ENCODE peak calls at places on chromosomes 2 and 18, in eight cellular contexts. K is coronary artery; O is pancreas; L is PC-3; Z is AG04450; Q is mammary epithelial cell; A is CD8-positive, alpha-beta T cell; B is bronchial epithelial cell. P is an unnamed sample.

GRCh38 chr2:224151161-224151560 is 112.1 kb upstream of the SERPINE2 start:
- DNase-seq in A (no peak), Q (peak), L (peak), O (no peak), B (peak), K (no peak), Z (no peak), P (peak)

GRCh38 chr2:19577668-19578067 is 219.2 kb upstream of the OSR1 start:
- DNase-seq in B (peak), O (no peak), A (no peak), Z (peak), Q (peak), L (peak), K (no peak), P (peak)

GRCh38 chr2:148721991-148722777 is 77.6 kb downstream of the EPC2 start:
- DNase-seq in A (no peak), B (no peak), O (no peak), Q (no peak), L (no peak), K (no peak), Z (no peak), P (no peak)

GRCh38 chr2:24009680-24010476 is at the start of gene MFSD2B:
- DNase-seq in Z (no peak), L (no peak), O (peak), B (no peak), K (no peak), A (no peak), Q (no peak), P (no peak)

GRCh38 chr2:241183221-241183620 is 5.3 kb upstream of the ANO7 start:
- DNase-seq in K (no peak), L (no peak), Z (no peak), B (no peak), O (no peak), Q (no peak), A (no peak), P (no peak)

GRCh38 chr18:50099725-50100414 is 95.1 kb downstream of the MYO5B start:
- DNase-seq in L (peak), K (no peak), B (peak), A (no peak), Q (peak), Z (no peak), O (no peak), P (peak)

GRCh38 chr2:127153691-127154158 is 46.8 kb upstream of the BIN1 start:
- DNase-seq in A (peak), B (peak), K (no peak), O (no peak), Q (peak), Z (peak), L (peak), P (peak)

GRCh38 chr2:163736433-163737168 is 793 bp upstream of the FIGN start:
- DNase-seq in L (peak), Q (peak), A (no peak), O (peak), Z (no peak), K (no peak), B (no peak), P (peak)

GRCh38 chr2:155574941-155575340 is 757.6 kb downstream of the NR4A2 start:
- DNase-seq in K (no peak), A (no peak), B (no peak), O (no peak), Q (no peak), Z (no peak), L (no peak), P (no peak)

GRCh38 chr2:33168425-33168824 is 221.7 kb downstream of the LTBP1 start:
- DNase-seq in A (no peak), L (no peak), O (no peak), Z (no peak), K (no peak), B (no peak), Q (no peak), P (no peak)

GRCh38 chr2:72813841-72814240 is 12.0 kb downstream of the EXOC6B start:
- DNase-seq in A (no peak), O (no peak), Z (no peak), Q (peak), K (no peak), B (peak), L (no peak), P (peak)

GRCh38 chr2:8312861-8313768 is 368.7 kb upstream of the ID2 start:
- DNase-seq in A (no peak), K (peak), O (no peak), B (peak), L (peak), Q (peak), Z (no peak), P (no peak)

GRCh38 chr2:174788291-174788929 is 24.1 kb upstream of the CHRNA1 start:
- DNase-seq in L (no peak), K (no peak), Z (no peak), A (no peak), B (no peak), O (no peak), Q (no peak), P (no peak)

GRCh38 chr2:234414591-234414990 is 82.3 kb downstream of the ARL4C start:
- DNase-seq in K (no peak), B (no peak), Z (no peak), L (no peak), O (no peak), A (no peak), Q (no peak), P (no peak)

GRCh38 chr2:143819190-143819735 is 690.0 kb downstream of the ARHGAP15 start:
- DNase-seq in A (no peak), Z (no peak), L (no peak), B (peak), O (no peak), K (no peak), Q (no peak), P (peak)

GRCh38 chr2:132420776-132421175 is 4.2 kb downstream of the GPR39 start:
- DNase-seq in Q (peak), A (no peak), B (no peak), O (no peak), K (no peak), Z (no peak), L (peak), P (peak)

GRCh38 chr2:98188351-98189046 is 101.5 kb downstream of the VWA3B start:
- DNase-seq in B (peak), A (no peak), L (peak), Q (peak), O (no peak), K (no peak), Z (no peak), P (peak)

GRCh38 chr2:42810971-42811865 is 18.8 kb upstream of the HAAO start:
- DNase-seq in A (peak), Z (no peak), L (no peak), O (peak), B (no peak), Q (no peak), K (peak), P (no peak)

GRCh38 chr18:28855989-28856388 is 679.1 kb upstream of the CDH2 start:
- DNase-seq in O (no peak), B (peak), K (no peak), A (no peak), L (peak), Z (no peak), Q (peak), P (peak)

GRCh38 chr18:35063875-35064274 is 22.7 kb downstream of the MAPRE2 start:
- DNase-seq in A (no peak), Q (no peak), Z (no peak), O (no peak), K (no peak), L (no peak), B (no peak), P (no peak)

GRCh38 chr2:128628996-128629395 is 310.3 kb upstream of the HS6ST1 start:
- DNase-seq in Q (no peak), B (no peak), Z (no peak), L (no peak), O (no peak), K (peak), A (no peak), P (no peak)

GRCh38 chr2:201413143-201413542 is 38.1 kb downstream of the TRAK2 start:
- DNase-seq in Q (no peak), O (no peak), L (no peak), Z (no peak), K (no peak), A (no peak), B (no peak), P (no peak)

GRCh38 chr18:13457327-13457726 is 238.8 kb downstream of the LDLRAD4 start:
- DNase-seq in L (no peak), A (no peak), O (no peak), Z (no peak), K (peak), Q (no peak), B (no peak), P (no peak)

GRCh38 chr2:55620123-55620779 is 2.8 kb upstream of the PPP4R3B start:
- DNase-seq in Q (peak), K (no peak), A (no peak), B (peak), L (peak), Z (no peak), O (no peak), P (peak)

GRCh38 chr2:73091696-73092095 is 20.2 kb upstream of the SFXN5 start:
- DNase-seq in Q (no peak), O (no peak), B (no peak), L (no peak), Z (no peak), A (no peak), K (no peak), P (no peak)

GRCh38 chr2:141329949-141330348 is 800.9 kb downstream of the LRP1B start:
- DNase-seq in B (peak), Z (peak), Q (no peak), O (no peak), A (no peak), L (peak), K (no peak), P (no peak)

GRCh38 chr2:15591373-15591691 is 336 bp upstream of the DDX1 start:
- DNase-seq in B (no peak), Q (no peak), O (no peak), L (no peak), K (no peak), Z (no peak), A (no peak), P (no peak)

GRCh38 chr2:96868555-96869280 is 1.2 kb downstream of the SEMA4C start:
- DNase-seq in B (peak), Q (peak), Z (peak), L (peak), O (peak), A (peak), K (peak), P (peak)

GRCh38 chr18:2657043-2657512 is 1.6 kb downstream of the SMCHD1 start:
- DNase-seq in Z (no peak), A (no peak), B (no peak), O (no peak), L (peak), K (no peak), Q (peak), P (no peak)

GRCh38 chr2:67400560-67401464 is 3.7 kb downstream of the ETAA1 start:
- DNase-seq in B (peak), L (peak), O (no peak), Q (peak), A (no peak), K (no peak), Z (no peak), P (peak)

GRCh38 chr2:11071207-11071606 is 84.1 kb upstream of the SLC66A3 start:
- DNase-seq in A (no peak), L (no peak), K (peak), O (no peak), Q (no peak), Z (no peak), B (peak), P (no peak)

GRCh38 chr2:96511851-96512250 is 6.7 kb upstream of the NEURL3 start:
- DNase-seq in B (no peak), K (peak), Z (no peak), L (no peak), A (peak), O (peak), Q (no peak), P (no peak)

GRCh38 chr2:181686566-181687185 is 6.4 kb upstream of the NEUROD1 start:
- DNase-seq in A (no peak), Q (no peak), O (no peak), B (no peak), K (no peak), L (no peak), Z (no peak), P (no peak)

GRCh38 chr2:159124931-159125467 is 156.6 kb downstream of the TANC1 start:
- DNase-seq in A (no peak), Q (no peak), B (no peak), Z (no peak), K (no peak), L (peak), O (no peak), P (peak)

GRCh38 chr18:30889582-30890301 is 152.8 kb downstream of the DSC3 start:
- DNase-seq in B (peak), Q (peak), L (peak), O (no peak), Z (no peak), A (no peak), K (no peak), P (peak)

GRCh38 chr2:200765139-200765951 is 46.4 kb upstream of the BZW1 start:
- DNase-seq in K (no peak), A (no peak), Z (peak), O (no peak), L (peak), B (peak), Q (peak), P (peak)

GRCh38 chr2:202337133-202337532 is 39.0 kb upstream of the BMPR2 start:
- DNase-seq in B (no peak), Z (no peak), K (no peak), A (no peak), Q (no peak), O (no peak), L (no peak), P (no peak)

GRCh38 chr18:75783816-75784215 is 356.3 kb upstream of the SMIM21 start:
- DNase-seq in O (no peak), B (no peak), Z (no peak), K (no peak), L (no peak), Q (no peak), A (no peak), P (no peak)
- H3K4me3 ChIP-seq in O (no peak), B (no peak), Z (no peak), K (no peak), L (no peak), Q (no peak), A (no peak), P (no peak)

GRCh38 chr2:135916232-135916631 is 40.0 kb upstream of the MCM6 start:
- DNase-seq in Q (peak), L (peak), A (no peak), K (no peak), Z (no peak), B (peak), O (no peak), P (peak)
- TF ChIP-seq CTCF in Q (peak), L (peak), A (peak), K (no peak), Z (peak), B (peak), O (peak), P (peak)

GRCh38 chr2:85602476-85603234 is at the start of gene TMEM150A:
- DNase-seq in Q (peak), L (peak), B (peak), O (peak), K (peak), A (peak), Z (peak), P (peak)

GRCh38 chr2:85606116-85606455 is 3.6 kb upstream of the TMEM150A start:
- DNase-seq in O (no peak), A (no peak), B (peak), K (no peak), Q (no peak), L (no peak), Z (no peak), P (no peak)

GRCh38 chr2:85605406-85606115 is 3.1 kb upstream of the TMEM150A start:
- DNase-seq in L (no peak), Z (peak), B (no peak), K (no peak), A (no peak), O (no peak), Q (no peak), P (no peak)

GRCh38 chr2:85607268-85608215 is 4.3 kb downstream of the C2orf68 start:
- DNase-seq in K (no peak), B (no peak), Q (no peak), Z (no peak), O (no peak), A (no peak), L (no peak), P (no peak)

GRCh38 chr2:85604568-85605339 is 2.3 kb upstream of the TMEM150A start:
- DNase-seq in L (no peak), O (no peak), A (no peak), Q (no peak), K (no peak), Z (no peak), B (peak), P (peak)
- H3K4me3 ChIP-seq in L (no peak), O (no peak), A (no peak), Q (no peak), K (peak), Z (no peak), B (no peak), P (no peak)

GRCh38 chr2:169452080-169452479 is 27.2 kb upstream of the BBS5 start:
- DNase-seq in A (no peak), O (no peak), K (no peak), Z (no peak), Q (peak), L (peak), B (peak), P (peak)
- TF ChIP-seq CTCF in A (no peak), O (peak), K (no peak), Z (peak), Q (peak), L (peak), B (peak), P (peak)

GRCh38 chr2:65033178-65033577 is 23.0 kb upstream of the CEP68 start:
- DNase-seq in Z (no peak), A (no peak), L (peak), O (no peak), B (no peak), K (no peak), Q (no peak), P (no peak)

GRCh38 chr2:65031341-65032015 is 24.7 kb upstream of the CEP68 start:
- DNase-seq in B (no peak), Q (no peak), O (no peak), L (peak), Z (no peak), A (peak), K (no peak), P (no peak)

GRCh38 chr2:65030481-65030880 is 25.7 kb upstream of the CEP68 start:
- DNase-seq in K (no peak), Z (no peak), L (no peak), O (no peak), B (no peak), Q (no peak), A (no peak), P (no peak)

GRCh38 chr2:65032016-65032975 is 23.9 kb upstream of the CEP68 start:
- DNase-seq in K (no peak), Z (no peak), A (no peak), Q (no peak), B (no peak), O (no peak), L (peak), P (no peak)

DNA sequence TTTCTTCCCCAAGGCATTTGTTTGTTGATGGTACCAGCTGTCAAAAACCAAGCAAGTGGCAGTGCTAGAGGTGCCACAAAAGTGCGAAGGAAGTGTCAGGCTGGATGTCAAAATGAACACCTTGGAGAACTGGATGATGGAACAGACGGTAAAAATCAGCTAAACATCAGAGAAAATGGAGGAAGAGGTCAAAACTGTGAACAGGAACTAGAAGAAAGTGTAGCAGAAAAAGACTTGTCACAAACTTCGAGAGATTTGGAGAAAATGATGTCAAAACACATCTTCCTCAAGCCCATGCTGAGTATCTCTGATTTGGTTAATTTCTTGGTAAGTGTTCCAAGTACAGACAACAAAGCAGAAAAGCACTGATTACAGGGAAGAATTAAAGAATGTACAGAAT is 25.3 kb upstream of the CEP68 start:
- DNase-seq in Q (no peak), A (no peak), L (no peak), K (no peak), B (no peak), Z (no peak), O (no peak), P (no peak)
- H3K4me3 ChIP-seq in Q (no peak), A (no peak), L (no peak), K (no peak), B (no peak), Z (no peak), O (no peak), P (no peak)

GRCh38 chr2:54106631-54107454 is 8.6 kb upstream of the ACYP2 start:
- DNase-seq in A (no peak), B (peak), L (peak), K (no peak), Z (no peak), Q (peak), O (no peak), P (peak)
- TF ChIP-seq CTCF in A (peak), B (peak), L (peak), K (peak), Z (peak), Q (peak), O (no peak), P (peak)

DNA sequence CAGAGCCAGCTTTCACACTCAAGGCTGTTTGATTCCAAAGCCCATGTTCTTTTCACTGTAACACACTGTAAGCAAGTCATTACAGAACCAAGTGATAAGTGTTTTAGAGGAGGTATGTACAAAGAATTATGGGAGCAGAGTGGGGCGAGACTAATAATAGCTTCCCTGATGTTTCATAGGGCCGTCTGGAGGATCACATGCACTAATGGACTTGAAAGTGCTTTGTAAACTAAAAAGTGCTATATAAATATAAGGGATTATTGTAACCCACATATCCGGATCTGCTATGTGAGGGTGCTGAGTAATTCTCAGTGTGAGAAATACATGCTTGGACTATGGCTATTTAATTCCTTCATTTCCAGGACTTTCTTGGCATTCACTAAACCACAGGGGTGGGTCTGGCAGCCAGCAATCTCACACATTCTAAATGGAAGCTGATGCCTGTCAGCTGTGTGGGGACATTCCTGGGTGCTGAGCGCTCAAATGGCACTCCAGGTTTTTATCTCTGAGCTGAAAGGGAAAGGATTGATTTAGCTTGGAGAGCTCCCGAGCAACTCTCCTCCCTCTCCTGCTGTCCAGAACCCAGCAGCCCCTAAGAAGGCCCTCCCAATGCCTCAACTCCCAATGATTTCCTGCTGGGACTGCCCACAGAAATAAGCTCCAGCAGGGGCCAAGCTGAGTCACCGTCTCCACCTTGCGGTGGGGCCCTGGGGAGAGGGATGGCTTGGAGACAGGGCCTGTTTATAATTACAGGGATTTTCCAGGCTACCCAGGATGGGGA is 222.8 kb downstream of the SOX11 start:
- DNase-seq in A (no peak), Z (peak), Q (no peak), L (peak), O (no peak), B (no peak), K (no peak), P (no peak)
- H3K4me3 ChIP-seq in A (no peak), Z (peak), Q (no peak), L (no peak), O (no peak), B (no peak), K (no peak), P (no peak)

GRCh38 chr2:46615555-46616487 is 136.5 kb downstream of the TMEM247 start:
- DNase-seq in Z (no peak), B (peak), Q (no peak), K (no peak), O (no peak), A (no peak), L (peak), P (no peak)
- TF ChIP-seq CTCF in Z (peak), B (no peak), Q (no peak), K (no peak), O (no peak), A (no peak), L (peak), P (no peak)

DNA sequence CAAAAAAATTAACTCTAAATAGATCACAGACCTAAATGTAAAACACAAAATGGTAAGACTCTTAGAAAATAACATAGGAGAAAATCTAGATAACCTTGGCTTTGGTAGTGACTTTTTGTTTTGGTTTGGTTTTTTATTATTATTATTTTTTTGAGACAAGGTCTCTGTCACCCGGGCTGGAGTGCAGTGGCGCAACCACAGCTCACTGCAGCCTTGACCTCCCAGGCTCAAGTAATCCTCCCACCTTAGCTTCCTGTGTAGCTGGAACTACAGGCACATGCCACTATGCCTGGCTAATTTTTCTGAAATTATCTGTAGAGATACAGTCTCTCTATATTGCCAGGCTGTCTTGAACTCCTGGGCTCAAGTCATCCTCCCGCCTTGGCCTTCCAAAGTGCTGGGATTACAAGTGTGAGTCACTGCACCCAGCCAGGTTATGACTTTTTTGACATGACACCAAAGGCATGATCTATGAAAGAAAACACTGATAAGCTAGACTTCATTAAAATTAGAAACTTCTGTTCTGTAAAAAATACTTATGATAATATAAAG is 88.0 kb downstream of the HNRNPLL start:
- DNase-seq in K (no peak), B (peak), O (no peak), Q (peak), A (no peak), L (peak), Z (no peak), P (no peak)
- H3K4me3 ChIP-seq in K (no peak), B (no peak), O (no peak), Q (no peak), A (no peak), L (peak), Z (no peak), P (no peak)